ENCODE peak calls at places on chromosomes 1 and 21, in ten cellular contexts. Z is cardiac muscle cell; P is left colon; R is pulmonary artery endothelial cell; S is esophagus squamous epithelium; U is activated naive CD4-positive, alpha-beta T cell; H is astrocyte of the spinal cord; I is nephron progenitor cell; W is spleen; O is stimulated activated naive CD8-positive, alpha-beta T cell treated with anti-CD3 and anti-CD28 coated beads, Interleukin-15, Interleukin-2, amounts not matched to agents 100 U/mL and 50 U/mL, for 24 hours. F is an unnamed sample.

GRCh38 chr1:117318456-117318855 is 48.8 kb upstream of the MAN1A2 start:
- DNase-seq in H (no peak), R (no peak), W (no peak), I (no peak), Z (no peak), P (no peak), U (no peak), O (no peak), S (no peak), F (no peak)

GRCh38 chr21:45283611-45284455 is 3.9 kb downstream of the POFUT2 start:
- DNase-seq in R (no peak), H (no peak), P (peak), O (no peak), I (no peak), U (no peak), W (peak), S (no peak), Z (no peak), F (no peak)

GRCh38 chr1:208115924-208116614 is 128.1 kb downstream of the PLXNA2 start:
- DNase-seq in Z (no peak), O (no peak), U (no peak), I (no peak), S (no peak), R (no peak), W (no peak), H (no peak), P (no peak), F (no peak)

GRCh38 chr1:152036316-152037216 is at the start of gene S100A11:
- DNase-seq in Z (peak), R (peak), P (peak), W (peak), H (peak), S (peak), O (peak), U (peak), I (peak), F (no peak)

GRCh38 chr1:43349594-43350306 is 9.0 kb upstream of the CDC20 start:
- DNase-seq in P (peak), R (no peak), O (no peak), W (no peak), S (no peak), H (peak), U (no peak), I (no peak), Z (peak), F (no peak)

GRCh38 chr1:162690672-162691434 is 58.6 kb downstream of the DDR2 start:
- DNase-seq in O (no peak), W (no peak), U (no peak), R (peak), P (peak), S (no peak), Z (peak), H (peak), I (no peak), F (no peak)

GRCh38 chr21:44987886-44988606 is 48.2 kb downstream of the SLX9 start:
- DNase-seq in H (no peak), P (no peak), O (no peak), I (no peak), U (no peak), W (peak), Z (no peak), R (no peak), S (no peak), F (no peak)

GRCh38 chr1:6440198-6441126 is 15.9 kb downstream of the ESPN start:
- DNase-seq in R (no peak), P (peak), O (peak), Z (peak), I (peak), U (peak), H (no peak), W (peak), S (no peak), F (no peak)

GRCh38 chr1:50257029-50257428 is 148.3 kb downstream of the ELAVL4 start:
- DNase-seq in Z (no peak), W (no peak), R (no peak), P (no peak), H (no peak), O (no peak), S (no peak), I (no peak), U (no peak), F (no peak)

GRCh38 chr1:212655668-212656440 is 43.8 kb downstream of the BATF3 start:
- DNase-seq in H (no peak), R (no peak), S (no peak), I (no peak), W (no peak), P (no peak), O (no peak), Z (no peak), U (no peak), F (no peak)

GRCh38 chr1:12486401-12487005 is 131.5 kb downstream of the DHRS3 start:
- DNase-seq in Z (peak), I (no peak), R (no peak), W (no peak), H (peak), S (no peak), P (no peak), O (no peak), U (no peak), F (no peak)

GRCh38 chr1:172556461-172556860 is 23.5 kb downstream of the SUCO start:
- DNase-seq in U (no peak), I (no peak), P (no peak), W (no peak), O (no peak), H (no peak), S (no peak), R (no peak), Z (no peak), F (no peak)

F was measured in NCI-H1694 treated with DMSO at 0.1 percent for 48 hours.